ENCODE peak calls at places on chromosomes 13 and 19, in nine cellular contexts. Q, L, I, G, V, W, O, F and R are unnamed samples.

GRCh38 chr19:16459680-16460079 is 12.1 kb downstream of the EPS15L1 start:
- DNase-seq in F (no peak), G (no peak), W (no peak), Q (no peak), I (no peak), O (no peak), V (no peak), L (no peak), R (no peak)

GRCh38 chr13:26308836-26309235 is 54.9 kb downstream of the CDK8 start:
- DNase-seq in L (no peak), O (no peak), W (no peak), I (no peak), Q (no peak), F (no peak), V (no peak), G (no peak), R (no peak)

GRCh38 chr13:87280139-87280538 is 391.0 kb upstream of the SLITRK5 start:
- DNase-seq in W (no peak), L (no peak), O (no peak), I (no peak), F (no peak), G (no peak), V (no peak), Q (no peak), R (no peak)

GRCh38 chr13:25648996-25649633 is 277.3 kb downstream of the ATP8A2 start:
- DNase-seq in I (no peak), W (no peak), F (no peak), G (no peak), O (no peak), L (no peak), Q (no peak), V (no peak), R (no peak)

GRCh38 chr13:34967851-34968562 is 25.9 kb downstream of the NBEA start:
- DNase-seq in F (peak), I (peak), L (no peak), G (no peak), W (peak), O (no peak), Q (no peak), V (no peak), R (no peak)

GRCh38 chr13:83667606-83668005 is 214.7 kb downstream of the SLITRK1 start:
- DNase-seq in V (no peak), L (no peak), W (no peak), O (no peak), Q (no peak), F (no peak), I (no peak), G (no peak), R (no peak)

GRCh38 chr19:16379521-16380313 is 55.1 kb downstream of the KLF2 start:
- DNase-seq in G (no peak), F (no peak), L (no peak), W (no peak), V (no peak), O (no peak), Q (no peak), I (no peak), R (no peak)

GRCh38 chr13:34347784-34348573 is 530.0 kb downstream of the RFC3 start:
- DNase-seq in W (no peak), V (no peak), F (peak), L (no peak), Q (no peak), G (no peak), I (no peak), O (no peak), R (no peak)

GRCh38 chr13:65892859-65893258 is 1337.3 kb downstream of the PCDH9 start:
- DNase-seq in O (no peak), G (no peak), V (no peak), Q (no peak), F (no peak), W (no peak), L (no peak), I (no peak), R (no peak)

GRCh38 chr19:55486971-55487883 is 1.0 kb upstream of the SSC5D start:
- DNase-seq in F (peak), V (no peak), Q (peak), O (peak), L (peak), I (peak), W (peak), G (no peak), R (no peak)

GRCh38 chr13:26168276-26168814 is 53.8 kb downstream of the RNF6 start:
- DNase-seq in G (no peak), I (no peak), Q (no peak), L (no peak), O (no peak), V (no peak), W (no peak), F (no peak), R (no peak)

GRCh38 chr19:1989513-1990229 is 25.8 kb downstream of the BTBD2 start:
- DNase-seq in G (no peak), I (no peak), L (no peak), F (no peak), Q (no peak), O (no peak), W (no peak), V (no peak), R (no peak)

GRCh38 chr19:3655402-3656072 is 28.9 kb upstream of the CACTIN start:
- DNase-seq in L (no peak), I (peak), O (peak), Q (peak), V (no peak), G (no peak), W (peak), F (peak), R (no peak)

GRCh38 chr19:13881692-13882418 is 4.9 kb downstream of the NANOS3 start:
- DNase-seq in G (peak), F (no peak), L (peak), Q (no peak), I (no peak), V (no peak), W (peak), O (peak), R (peak)

GRCh38 chr19:8515317-8515716 is 1.4 kb upstream of the ZNF414 start:
- DNase-seq in O (no peak), W (no peak), V (peak), Q (no peak), I (no peak), F (no peak), L (no peak), G (peak), R (peak)

DNA sequence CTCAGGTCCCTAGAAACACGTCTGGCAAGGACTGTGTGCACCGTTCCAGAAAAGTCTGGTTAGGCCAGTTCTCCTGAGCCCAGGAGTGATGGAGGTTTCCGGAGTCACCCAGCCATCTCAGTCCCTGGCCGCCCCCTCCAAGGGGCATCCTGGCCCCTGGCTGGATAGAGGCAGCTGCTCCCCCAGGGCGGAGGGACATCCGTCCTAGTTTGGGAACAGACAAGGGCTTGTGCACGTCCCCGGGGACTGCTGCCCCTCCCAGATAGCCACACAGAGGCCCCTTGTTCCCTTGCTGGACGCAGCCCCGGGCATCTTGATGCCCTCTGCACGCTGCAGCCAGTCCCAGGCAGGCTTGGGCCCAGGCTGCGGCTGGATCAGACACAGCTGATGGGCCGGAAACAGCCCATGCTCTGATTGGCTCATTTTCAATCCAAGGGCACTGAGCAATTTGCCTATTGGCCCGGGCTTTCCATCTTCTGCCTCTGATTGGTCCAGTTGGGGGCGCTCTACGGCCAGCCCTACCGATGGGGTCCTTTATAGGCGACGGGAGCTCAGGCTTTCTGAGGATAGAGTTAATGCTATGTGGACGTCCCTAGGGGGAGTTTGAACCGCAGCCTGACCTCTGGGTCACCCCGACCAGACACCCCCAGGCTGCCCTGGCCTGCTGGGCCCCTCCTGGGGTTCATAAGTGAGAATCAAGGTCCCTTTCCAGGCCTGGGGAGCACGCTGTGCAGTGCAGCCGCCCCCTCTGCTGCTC is 3.7 kb downstream of the S1PR2 start:
- DNase-seq in L (no peak), V (no peak), O (no peak), G (peak), F (no peak), Q (no peak), I (no peak), W (no peak), R (no peak)
- TF ChIP-seq CTCF in L (peak), V (no peak), O (no peak), G (peak), F (no peak), Q (peak), I (no peak), W (no peak), R (no peak)

GRCh38 chr13:74835579-74835978 is 646.4 kb downstream of the TBC1D4 start:
- DNase-seq in O (no peak), V (no peak), L (no peak), W (no peak), F (no peak), G (no peak), Q (no peak), I (peak), R (no peak)
- TF ChIP-seq CTCF in O (no peak), V (no peak), L (no peak), W (no peak), F (no peak), G (no peak), Q (no peak), I (no peak), R (no peak)

DNA sequence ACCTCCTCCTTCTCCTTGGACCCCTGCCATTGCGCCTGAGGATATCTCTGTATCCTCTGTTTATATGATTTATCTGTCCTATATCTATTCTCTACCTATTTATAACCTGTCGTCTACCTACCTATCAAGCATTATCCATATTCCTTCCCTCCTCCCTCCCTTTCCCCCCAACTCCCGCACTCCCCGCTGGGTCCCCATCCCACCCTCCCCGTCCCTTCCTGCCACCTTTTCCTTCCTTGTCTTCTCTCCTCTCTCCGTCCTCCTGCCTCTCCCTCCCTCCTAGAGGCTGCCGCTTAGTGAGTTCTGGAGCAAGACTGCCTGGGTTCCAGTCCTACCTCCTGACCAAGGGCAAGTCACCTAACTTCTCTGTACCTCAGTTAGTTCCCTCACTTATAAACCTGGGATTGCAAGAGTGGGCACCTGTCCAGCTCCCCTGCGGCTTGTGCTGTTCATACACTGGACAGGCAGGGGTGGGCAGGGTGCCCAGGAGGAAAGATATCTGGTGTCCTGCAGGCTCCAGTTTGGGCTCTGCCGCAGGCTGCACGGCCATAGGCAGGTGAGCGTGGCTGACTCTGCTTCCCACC is 16.1 kb downstream of the TTYH1 start:
- DNase-seq in W (peak), G (peak), I (peak), O (no peak), L (no peak), F (no peak), V (no peak), Q (no peak), R (no peak)
- TF ChIP-seq CTCF in W (no peak), G (no peak), I (no peak), O (no peak), L (no peak), F (no peak), V (no peak), Q (no peak), R (no peak)

GRCh38 chr19:49428547-49429451 is 3.6 kb downstream of the GFY start:
- DNase-seq in I (no peak), F (no peak), O (no peak), Q (no peak), V (no peak), W (no peak), G (no peak), L (peak), R (no peak)

GRCh38 chr19:49432141-49433073 is 7.2 kb downstream of the GFY start:
- DNase-seq in W (no peak), L (peak), I (no peak), F (no peak), O (no peak), V (no peak), Q (no peak), G (no peak), R (no peak)

GRCh38 chr19:49430172-49430677 is 5.0 kb downstream of the GFY start:
- DNase-seq in O (no peak), L (no peak), F (no peak), G (no peak), W (no peak), Q (no peak), I (no peak), V (no peak), R (no peak)

GRCh38 chr19:49431330-49431749 is 6.2 kb downstream of the GFY start:
- DNase-seq in G (no peak), V (no peak), O (no peak), F (no peak), L (no peak), I (no peak), Q (peak), W (no peak), R (no peak)

DNA sequence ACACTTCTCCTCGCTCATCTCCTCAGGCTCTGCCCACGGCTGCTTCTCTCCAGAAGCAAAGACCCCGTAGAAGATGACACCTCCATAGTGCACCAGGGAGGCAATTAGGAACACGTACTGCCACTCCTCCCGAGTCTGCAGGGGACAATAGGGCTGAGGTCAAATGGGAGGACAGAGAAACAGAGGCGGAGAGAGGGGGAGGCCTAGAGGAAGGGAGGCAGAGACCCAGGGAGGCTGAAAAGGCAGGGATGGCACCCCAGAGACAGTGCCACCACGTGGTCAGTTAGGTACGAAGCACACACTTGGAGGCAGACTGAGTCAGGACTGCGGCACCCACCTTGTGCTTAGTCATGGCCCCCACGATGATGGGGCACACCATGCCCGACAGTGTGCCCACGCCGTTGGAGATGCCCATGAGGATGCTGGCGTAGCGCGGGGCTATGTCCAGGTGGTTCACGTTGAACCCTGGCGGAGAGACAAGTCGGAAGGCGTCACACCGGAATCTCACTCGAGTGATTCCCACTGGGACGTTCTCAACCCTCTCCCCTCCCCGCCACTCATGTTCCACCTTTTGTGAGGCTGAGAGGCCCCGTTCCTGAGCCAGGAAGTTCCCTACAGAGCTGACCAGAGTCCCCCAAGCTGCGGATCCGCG is 5.6 kb downstream of the GFY start:
- DNase-seq in I (peak), F (no peak), G (no peak), L (peak), O (no peak), V (no peak), W (no peak), Q (no peak), R (no peak)
- TF ChIP-seq CTCF in I (peak), F (no peak), G (no peak), L (peak), O (no peak), V (peak), W (no peak), Q (peak), R (no peak)

DNA sequence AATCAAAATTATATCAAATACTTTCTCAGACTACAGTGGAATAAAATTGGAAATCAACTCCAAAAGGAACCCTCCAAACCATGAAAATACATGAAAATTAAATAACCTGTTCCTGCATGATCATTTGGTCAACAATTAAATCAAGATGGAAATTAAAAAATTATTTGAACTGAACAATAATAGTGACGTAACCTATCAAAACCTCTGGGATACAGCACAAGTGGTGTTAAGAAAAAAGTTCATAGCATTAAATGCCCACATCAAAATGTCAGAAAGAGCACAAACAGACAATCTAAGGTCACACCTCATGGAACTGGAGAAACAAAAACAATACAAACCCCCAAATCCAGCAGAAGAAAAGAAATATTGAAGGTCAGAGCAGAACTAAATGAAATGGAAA is 1460.7 kb downstream of the OLFM4 start:
- DNase-seq in Q (no peak), V (no peak), F (no peak), G (no peak), L (no peak), W (no peak), O (no peak), I (no peak), R (no peak)
- TF ChIP-seq CTCF in Q (no peak), V (no peak), F (no peak), G (no peak), L (no peak), W (no peak), O (no peak), I (no peak), R (no peak)

DNA sequence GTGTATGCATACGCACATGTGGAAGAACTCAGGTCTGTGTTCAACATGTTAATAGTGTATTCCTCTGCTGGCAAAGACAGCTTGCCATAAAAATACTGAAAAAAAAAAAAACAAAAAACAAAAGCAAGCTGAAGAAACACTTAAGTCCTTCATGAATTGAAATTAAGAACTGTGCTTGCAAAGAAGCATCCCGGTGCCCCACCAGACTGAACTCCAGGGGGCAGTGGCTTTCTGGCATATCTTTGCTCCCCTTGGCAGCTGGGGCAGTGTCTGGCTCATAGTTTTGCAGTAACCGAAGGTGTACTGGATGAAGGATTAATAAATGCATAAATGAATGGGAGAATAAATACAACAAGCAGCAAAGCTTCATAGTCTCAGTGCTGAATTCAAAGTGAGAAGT is 187.6 kb downstream of the LHFPL6 start:
- DNase-seq in F (no peak), O (no peak), V (no peak), L (peak), I (peak), G (no peak), Q (peak), W (no peak), R (no peak)
- TF ChIP-seq CTCF in F (peak), O (peak), V (no peak), L (peak), I (peak), G (peak), Q (peak), W (peak), R (no peak)

GRCh38 chr13:27826379-27827353 is 34.4 kb downstream of the GSX1 start:
- DNase-seq in G (peak), L (peak), Q (peak), F (peak), W (peak), O (peak), V (peak), I (peak), R (peak)
- TF ChIP-seq CTCF in G (peak), L (peak), Q (peak), F (peak), W (peak), O (peak), V (peak), I (peak), R (peak)

GRCh38 chr13:93233997-93234416 is 7.4 kb downstream of the GPC6 start:
- DNase-seq in Q (no peak), G (no peak), F (no peak), O (no peak), L (peak), I (peak), V (no peak), W (no peak), R (no peak)
- TF ChIP-seq CTCF in Q (peak), G (no peak), F (peak), O (peak), L (peak), I (no peak), V (no peak), W (no peak), R (no peak)

GRCh38 chr13:78852709-78853108 is 193.8 kb upstream of the OBI1 start:
- DNase-seq in I (no peak), V (no peak), W (no peak), F (no peak), Q (no peak), O (no peak), G (no peak), L (no peak), R (no peak)
- TF ChIP-seq CTCF in I (no peak), V (no peak), W (no peak), F (no peak), Q (no peak), O (no peak), G (no peak), L (no peak), R (no peak)